ENCODE peak calls at places on chromosome 11, in seven cellular contexts. R, O, D, Q, B, E and N are unnamed samples.

GRCh38 chr11:66877585-66877984 is 20.7 kb downstream of the LRFN4 start:
- DNase-seq in R (no peak), O (no peak), D (no peak), Q (peak), B (no peak), E (no peak), N (no peak)

GRCh38 chr11:70506658-70506970 is 108.3 kb downstream of the CTTN start:
- DNase-seq in R (no peak), O (no peak), D (no peak), Q (no peak), B (peak), E (no peak), N (peak)

GRCh38 chr11:130560000-130560852 is 111.8 kb downstream of the ADAMTS15 start:
- DNase-seq in R (no peak), O (no peak), D (no peak), Q (no peak), B (no peak), E (no peak), N (no peak)

GRCh38 chr11:46696212-46696558 is 4.2 kb downstream of the ARHGAP1 start:
- DNase-seq in R (no peak), O (no peak), D (no peak), Q (no peak), B (no peak), E (no peak), N (no peak)

GRCh38 chr11:36453678-36454077 is 56.4 kb downstream of the TRAF6 start:
- DNase-seq in R (no peak), O (no peak), D (no peak), Q (peak), B (no peak), E (no peak), N (no peak)

GRCh38 chr11:129021295-129021694 is 78.6 kb upstream of the TP53AIP1 start:
- DNase-seq in R (no peak), O (no peak), D (no peak), Q (peak), B (no peak), E (no peak), N (no peak)

GRCh38 chr11:6546735-6547134 is 49.7 kb downstream of the DNHD1 start:
- DNase-seq in R (no peak), O (no peak), D (no peak), Q (no peak), B (no peak), E (no peak), N (no peak)

GRCh38 chr11:130707217-130707616 is 209.1 kb downstream of the SNX19 start:
- DNase-seq in R (no peak), O (no peak), D (no peak), Q (no peak), B (no peak), E (no peak), N (no peak)

GRCh38 chr11:72224587-72225410 is at the start of gene INPPL1:
- DNase-seq in R (peak), O (no peak), D (peak), Q (peak), B (peak), E (peak), N (peak)

GRCh38 chr11:94219771-94220170 is 84.6 kb upstream of the IZUMO1R start:
- DNase-seq in R (no peak), O (no peak), D (peak), Q (no peak), B (no peak), E (no peak), N (no peak)

GRCh38 chr11:102680945-102681344 is 24.6 kb downstream of the MMP27 start:
- DNase-seq in R (no peak), O (no peak), D (no peak), Q (peak), B (peak), E (no peak), N (no peak)

GRCh38 chr11:63503492-63503891 is 2.4 kb upstream of the LGALS12 start:
- DNase-seq in R (no peak), O (no peak), D (no peak), Q (no peak), B (no peak), E (no peak), N (no peak)

DNA sequence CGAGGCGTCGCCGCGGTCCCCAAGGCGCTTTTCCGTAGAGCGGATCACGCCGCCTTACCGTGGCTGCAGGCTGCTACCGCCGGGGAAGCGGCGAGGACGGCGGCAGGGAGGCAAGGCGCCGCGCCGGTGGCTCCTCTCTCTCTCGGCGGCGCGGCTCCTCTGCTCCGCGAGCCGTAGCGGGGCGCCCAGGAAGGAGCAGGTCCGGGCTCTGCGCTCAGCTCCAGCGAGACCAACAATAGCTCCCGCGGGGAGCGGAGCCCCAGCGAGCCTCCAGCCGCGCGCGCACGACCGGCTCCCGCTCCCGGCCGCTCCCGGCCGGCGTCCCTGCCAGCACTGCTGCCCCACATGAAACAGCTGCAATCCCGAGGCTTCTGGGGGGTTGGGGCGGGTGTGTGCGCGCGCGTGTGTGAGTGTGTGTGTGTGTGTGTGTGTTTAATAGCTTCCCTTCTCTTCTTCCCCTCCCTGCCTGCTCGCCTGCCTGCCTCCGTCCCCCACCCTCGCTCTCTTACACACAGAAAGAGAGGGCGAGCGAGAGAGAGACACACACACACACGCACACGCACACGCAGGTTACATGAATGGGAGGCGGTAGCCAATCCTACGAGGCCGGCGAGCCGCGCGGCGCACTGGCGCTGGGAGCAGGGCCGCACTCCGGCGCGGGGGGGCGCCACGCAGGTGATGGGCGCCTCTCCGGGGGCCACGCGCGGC is at the start of gene TENM4:
- DNase-seq in R (peak), O (peak), D (no peak), Q (peak), B (peak), E (peak), N (peak)
- TF ChIP-seq CTCF in R (no peak), O (peak), D (no peak), Q (no peak), B (no peak), E (peak), N (peak)

GRCh38 chr11:119025978-119026766 is 4.5 kb downstream of the SLC37A4 start:
- DNase-seq in R (no peak), O (no peak), D (no peak), Q (no peak), B (peak), E (no peak), N (peak)

GRCh38 chr11:119026970-119027369 is 3.7 kb downstream of the SLC37A4 start:
- DNase-seq in R (no peak), O (no peak), D (no peak), Q (no peak), B (no peak), E (no peak), N (peak)

GRCh38 chr11:119025099-119025473 is 5.6 kb downstream of the SLC37A4 start:
- DNase-seq in R (no peak), O (no peak), D (no peak), Q (no peak), B (peak), E (no peak), N (peak)

GRCh38 chr11:119023741-119024140 is 5.2 kb downstream of the TRAPPC4 start:
- DNase-seq in R (no peak), O (no peak), D (no peak), Q (peak), B (no peak), E (no peak), N (no peak)

DNA sequence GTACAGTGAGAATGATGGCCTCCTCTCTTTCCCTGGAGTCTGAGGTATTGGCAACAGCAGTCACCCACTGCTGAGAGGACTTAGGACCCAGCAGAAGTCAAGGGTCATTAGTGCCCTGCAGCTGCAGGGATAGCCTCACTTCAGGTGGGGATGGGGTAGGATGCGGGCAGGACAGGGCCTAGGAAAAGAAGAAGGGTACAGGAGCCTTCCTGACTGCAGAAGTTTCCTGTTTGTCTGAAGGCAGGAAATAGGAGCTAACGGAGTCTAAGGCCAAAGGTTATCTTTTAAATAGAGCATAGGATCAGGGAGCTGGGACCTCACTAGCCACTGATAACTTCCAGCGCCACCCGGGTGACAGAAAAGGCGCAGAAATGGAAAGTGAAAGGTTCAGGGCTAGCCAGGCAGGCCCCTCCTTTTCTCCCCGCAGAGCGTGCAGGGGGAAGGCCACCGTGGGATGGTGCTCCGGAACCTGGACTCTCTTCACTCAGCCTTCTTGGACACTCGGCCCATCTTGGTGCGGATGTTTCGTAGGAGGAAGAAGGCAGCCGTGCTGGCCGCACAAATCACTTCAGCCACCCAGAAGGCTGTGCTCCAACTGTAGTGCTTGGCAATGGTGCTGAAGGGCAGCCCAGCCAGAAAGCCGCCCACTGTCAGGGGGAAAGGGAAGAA is 6.0 kb downstream of the TRAPPC4 start:
- DNase-seq in R (no peak), O (no peak), D (no peak), Q (no peak), B (peak), E (no peak), N (no peak)
- TF ChIP-seq CTCF in R (no peak), O (no peak), D (no peak), Q (no peak), B (no peak), E (no peak), N (no peak)

DNA sequence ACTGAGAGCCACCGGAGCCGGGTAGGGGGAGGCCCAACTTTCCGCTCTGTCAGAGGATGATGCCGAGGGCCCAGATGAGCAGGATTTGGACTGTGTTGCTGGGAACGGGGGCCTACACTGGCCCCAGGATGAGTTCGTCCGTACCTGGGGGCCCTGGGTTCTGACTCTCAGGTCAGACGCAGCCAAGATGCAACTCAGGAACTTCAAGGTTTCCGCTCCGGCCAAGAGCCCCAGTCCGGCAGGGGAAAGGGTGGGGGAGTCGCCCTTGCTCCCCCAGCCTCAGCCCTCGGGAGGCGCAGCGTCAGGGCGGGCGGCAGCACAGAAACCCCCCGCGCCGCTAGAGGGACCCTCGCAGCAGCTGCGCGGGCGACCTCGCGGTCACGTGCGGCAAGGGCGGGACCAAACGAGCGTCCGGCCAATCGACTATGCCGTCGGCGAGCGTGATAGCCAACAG is 241 bp upstream of the ARL2 start:
- DNase-seq in R (peak), O (peak), D (no peak), Q (peak), B (peak), E (peak), N (no peak)
- TF ChIP-seq CTCF in R (peak), O (peak), D (peak), Q (no peak), B (no peak), E (peak), N (no peak)

GRCh38 chr11:45091563-45092392 is 54.7 kb upstream of the PRDM11 start:
- DNase-seq in R (peak), O (peak), D (no peak), Q (peak), B (peak), E (peak), N (no peak)

GRCh38 chr11:45090607-45091006 is 55.8 kb upstream of the PRDM11 start:
- DNase-seq in R (no peak), O (no peak), D (no peak), Q (no peak), B (no peak), E (no peak), N (no peak)

GRCh38 chr11:45089251-45089650 is 57.2 kb upstream of the PRDM11 start:
- DNase-seq in R (no peak), O (peak), D (no peak), Q (peak), B (peak), E (no peak), N (no peak)

GRCh38 chr11:45087761-45088160 is 58.7 kb upstream of the PRDM11 start:
- DNase-seq in R (no peak), O (no peak), D (no peak), Q (no peak), B (no peak), E (no peak), N (no peak)

GRCh38 chr11:45089845-45090499 is 56.5 kb upstream of the PRDM11 start:
- DNase-seq in R (no peak), O (no peak), D (no peak), Q (peak), B (no peak), E (peak), N (no peak)
- TF ChIP-seq CTCF in R (no peak), O (peak), D (no peak), Q (peak), B (no peak), E (peak), N (peak)

DNA sequence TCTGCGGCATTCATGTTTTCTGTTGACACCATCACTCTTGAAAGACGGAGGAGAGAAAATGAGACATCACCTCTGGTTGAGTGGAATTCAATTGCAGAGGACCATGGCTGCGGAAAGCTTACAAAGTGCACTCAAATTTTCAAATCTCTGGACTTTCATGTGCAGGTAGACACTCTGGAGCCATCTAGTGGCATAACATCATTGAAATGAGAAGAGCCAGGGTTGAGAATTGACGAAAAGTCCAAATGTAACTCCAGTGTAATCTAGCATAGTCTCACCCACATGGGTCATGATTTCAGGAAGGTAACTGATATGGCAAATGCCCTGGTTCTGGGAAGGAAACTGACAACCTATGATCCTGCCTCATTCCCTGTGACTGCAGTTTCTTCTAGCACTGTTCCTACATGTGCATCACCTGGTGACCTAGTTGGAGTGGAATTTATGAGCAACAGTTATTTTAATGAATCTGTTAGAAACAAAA is 687.8 kb downstream of the KCNA4 start:
- DNase-seq in R (peak), O (no peak), D (peak), Q (peak), B (no peak), E (no peak), N (no peak)
- TF ChIP-seq CTCF in R (no peak), O (peak), D (peak), Q (peak), B (peak), E (peak), N (peak)

GRCh38 chr11:80844110-80844509 is 1403.3 kb upstream of the TENM4 start:
- DNase-seq in R (no peak), O (no peak), D (no peak), Q (no peak), B (no peak), E (peak), N (no peak)
- TF ChIP-seq CTCF in R (no peak), O (no peak), D (no peak), Q (no peak), B (no peak), E (peak), N (no peak)

GRCh38 chr11:77548552-77549439 is 41.0 kb upstream of the AQP11 start:
- DNase-seq in R (no peak), O (no peak), D (no peak), Q (peak), B (no peak), E (no peak), N (no peak)
- TF ChIP-seq CTCF in R (no peak), O (no peak), D (peak), Q (no peak), B (no peak), E (no peak), N (peak)

GRCh38 chr11:109527496-109527895 is 105.5 kb downstream of the C11orf87 start:
- DNase-seq in R (no peak), O (peak), D (no peak), Q (peak), B (no peak), E (no peak), N (no peak)

GRCh38 chr11:109521571-109522086 is 99.6 kb downstream of the C11orf87 start:
- DNase-seq in R (no peak), O (no peak), D (no peak), Q (no peak), B (no peak), E (no peak), N (no peak)

GRCh38 chr11:109519253-109519652 is 97.3 kb downstream of the C11orf87 start:
- DNase-seq in R (no peak), O (no peak), D (no peak), Q (no peak), B (no peak), E (no peak), N (no peak)

GRCh38 chr11:109526061-109526460 is 104.1 kb downstream of the C11orf87 start:
- DNase-seq in R (no peak), O (no peak), D (no peak), Q (no peak), B (no peak), E (no peak), N (no peak)

DNA sequence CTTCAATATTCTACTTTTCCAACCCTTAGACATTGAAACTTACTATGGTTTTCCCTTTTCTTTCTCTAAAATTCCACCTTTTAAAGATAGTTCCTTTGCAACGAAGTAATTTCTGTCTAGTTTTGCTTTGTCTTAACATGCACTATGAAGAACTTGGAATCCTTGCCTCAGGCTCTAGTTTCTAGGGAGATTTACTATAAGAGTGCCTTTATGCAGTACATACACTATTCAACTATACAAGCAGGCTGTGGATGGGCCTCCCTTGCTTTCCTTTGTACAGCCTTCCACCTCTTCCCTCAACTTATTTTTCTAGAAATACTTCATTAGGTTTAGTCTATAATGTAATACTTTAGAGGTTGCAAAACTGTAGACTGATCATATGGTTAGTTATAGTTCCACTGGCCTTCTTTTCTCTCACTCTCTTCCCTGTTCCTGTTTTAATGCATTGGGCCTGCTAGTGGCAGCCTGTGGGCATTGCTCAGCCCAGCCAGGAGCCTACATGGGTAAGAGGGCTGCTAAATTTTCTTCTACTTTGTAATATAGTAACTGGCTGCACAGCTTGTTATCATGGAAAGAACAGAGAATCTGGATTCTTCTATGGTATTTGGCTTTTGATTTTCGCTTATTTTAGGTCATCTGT is 100.2 kb downstream of the C11orf87 start:
- DNase-seq in R (no peak), O (no peak), D (no peak), Q (no peak), B (no peak), E (no peak), N (no peak)
- TF ChIP-seq CTCF in R (no peak), O (no peak), D (no peak), Q (no peak), B (no peak), E (peak), N (no peak)

GRCh38 chr11:1876361-1877063 is 15.2 kb downstream of the PRR33 start:
- DNase-seq in R (peak), O (no peak), D (no peak), Q (peak), B (peak), E (peak), N (peak)
- TF ChIP-seq CTCF in R (peak), O (peak), D (peak), Q (peak), B (peak), E (peak), N (peak)